ENCODE peak calls at places on chromosome 18, in four cellular contexts. Y is stomach, R is left ventricle myocardium superior, B is astrocyte of the spinal cord. I is an unnamed sample.

GRCh38 chr18:37282386-37283037 is 283.1 kb downstream of the CELF4 start:
- DNase-seq in Y (no peak), R (no peak), B (no peak), I (no peak)

GRCh38 chr18:39786477-39786876 is 2168.6 kb upstream of the PIK3C3 start:
- DNase-seq in Y (no peak), R (no peak), B (no peak), I (peak)

GRCh38 chr18:68229351-68229750 is 485.6 kb downstream of the TMX3 start:
- DNase-seq in Y (no peak), R (no peak), B (no peak), I (no peak)

GRCh38 chr18:2303517-2304238 is 267.6 kb downstream of the METTL4 start:
- DNase-seq in Y (no peak), R (no peak), B (peak), I (peak)

GRCh38 chr18:45521777-45522176 is 93.5 kb upstream of the SLC14A2 start:
- DNase-seq in Y (no peak), R (no peak), B (peak), I (no peak)

GRCh38 chr18:33581816-33582215 is 3.8 kb downstream of the ASXL3 start:
- DNase-seq in Y (no peak), R (no peak), B (no peak), I (no peak)

GRCh38 chr18:23259701-23260661 is 124.7 kb downstream of the CABLES1 start:
- DNase-seq in Y (peak), R (peak), B (peak), I (peak)

GRCh38 chr18:25921677-25922421 is 168.6 kb downstream of the SS18 start:
- DNase-seq in Y (peak), R (no peak), B (no peak), I (peak)

GRCh38 chr18:22166070-22166972 is 3.1 kb upstream of the GATA6 start:
- DNase-seq in Y (peak), R (peak), B (no peak), I (no peak)

GRCh38 chr18:59140287-59140885 is 702 bp downstream of the SEC11C start:
- DNase-seq in Y (peak), R (no peak), B (peak), I (peak)

GRCh38 chr18:4352746-4353522 is 102.2 kb downstream of the DLGAP1 start:
- DNase-seq in Y (no peak), R (no peak), B (no peak), I (no peak)

GRCh38 chr18:12373032-12373770 is 3.8 kb downstream of the AFG3L2 start:
- DNase-seq in Y (peak), R (no peak), B (no peak), I (no peak)

GRCh38 chr18:74526478-74526877 is 7.8 kb upstream of the CNDP1 start:
- DNase-seq in Y (peak), R (no peak), B (no peak), I (no peak)

GRCh38 chr18:50401888-50402287 is 27.0 kb downstream of the SKA1 start:
- DNase-seq in Y (peak), R (peak), B (peak), I (peak)

GRCh38 chr18:56637897-56638231 is 528 bp downstream of the TXNL1 start:
- DNase-seq in Y (no peak), R (no peak), B (no peak), I (peak)

GRCh38 chr18:79584491-79585394 is 94.9 kb upstream of the CTDP1 start:
- DNase-seq in Y (no peak), R (peak), B (no peak), I (no peak)

GRCh38 chr18:46481847-46482245 is 175.2 kb downstream of the LOXHD1 start:
- DNase-seq in Y (no peak), R (no peak), B (no peak), I (peak)

GRCh38 chr18:5961097-5961827 is 65.9 kb upstream of the TMEM200C start:
- DNase-seq in Y (no peak), R (no peak), B (no peak), I (no peak)